ENCODE peak calls at places on chromosomes 5 and 9, in seven cellular contexts. G, D, T, M, Y, C and N are unnamed samples.

GRCh38 chr9:109355564-109356297 is 34.9 kb upstream of the EPB41L4B start:
- DNase-seq in G (no peak), D (no peak), T (no peak), M (no peak), Y (no peak), C (no peak), N (no peak)

GRCh38 chr5:172046613-172047012 is 40.2 kb upstream of the FBXW11 start:
- DNase-seq in G (no peak), D (no peak), T (no peak), M (no peak), Y (no peak), C (no peak), N (no peak)

GRCh38 chr5:73448451-73449136 is at the start of gene FOXD1:
- DNase-seq in G (peak), D (peak), T (peak), M (peak), Y (peak), C (peak), N (peak)

GRCh38 chr9:15622596-15622995 is 69.8 kb downstream of the CCDC171 start:
- DNase-seq in G (peak), D (peak), T (no peak), M (no peak), Y (peak), C (no peak), N (peak)

GRCh38 chr9:135698767-135699166 is 514 bp downstream of the SOHLH1 start:
- DNase-seq in G (no peak), D (no peak), T (no peak), M (no peak), Y (no peak), C (no peak), N (no peak)

GRCh38 chr5:83322273-83322924 is 149.1 kb upstream of the VCAN start:
- DNase-seq in G (no peak), D (no peak), T (no peak), M (no peak), Y (no peak), C (no peak), N (no peak)

GRCh38 chr5:110106750-110107149 is 417.0 kb downstream of the MAN2A1 start:
- DNase-seq in G (no peak), D (no peak), T (no peak), M (no peak), Y (no peak), C (no peak), N (no peak)

GRCh38 chr5:141420855-141421488 is at the start of gene PCDHGA11:
- DNase-seq in G (peak), D (no peak), T (no peak), M (peak), Y (peak), C (peak), N (peak)

GRCh38 chr5:149175346-149176113 is 34.2 kb downstream of the ABLIM3 start:
- DNase-seq in G (peak), D (no peak), T (no peak), M (peak), Y (peak), C (no peak), N (no peak)

GRCh38 chr9:128685022-128685332 is 4.0 kb upstream of the SET start:
- DNase-seq in G (no peak), D (no peak), T (no peak), M (no peak), Y (no peak), C (no peak), N (peak)

GRCh38 chr5:95907740-95908706 is 53.6 kb downstream of the ELL2 start:
- DNase-seq in G (no peak), D (no peak), T (no peak), M (no peak), Y (no peak), C (no peak), N (no peak)

GRCh38 chr5:15463231-15463630 is 36.7 kb upstream of the FBXL7 start:
- DNase-seq in G (peak), D (peak), T (no peak), M (no peak), Y (peak), C (no peak), N (peak)

GRCh38 chr5:134436523-134437339 is 25.1 kb upstream of the CDKN2AIPNL start:
- DNase-seq in G (peak), D (no peak), T (no peak), M (peak), Y (peak), C (peak), N (peak)

GRCh38 chr5:140806834-140807775 is at the start of gene PCDHA4:
- DNase-seq in G (no peak), D (no peak), T (peak), M (no peak), Y (peak), C (peak), N (peak)

GRCh38 chr9:7656648-7657047 is 142.9 kb downstream of the DMAC1 start:
- DNase-seq in G (peak), D (peak), T (no peak), M (no peak), Y (peak), C (no peak), N (no peak)

GRCh38 chr5:1551913-1552312 is 28.2 kb upstream of the LPCAT1 start:
- DNase-seq in G (no peak), D (peak), T (no peak), M (no peak), Y (no peak), C (no peak), N (no peak)

GRCh38 chr5:67094476-67095300 is 101.9 kb downstream of the CD180 start:
- DNase-seq in G (peak), D (no peak), T (no peak), M (no peak), Y (peak), C (no peak), N (peak)

GRCh38 chr5:17143335-17143734 is 74.1 kb upstream of the BASP1 start:
- DNase-seq in G (peak), D (no peak), T (no peak), M (no peak), Y (no peak), C (no peak), N (no peak)

GRCh38 chr5:131171276-131171815 is 602 bp downstream of the LYRM7 start:
- DNase-seq in G (no peak), D (no peak), T (no peak), M (no peak), Y (no peak), C (no peak), N (no peak)

GRCh38 chr9:77678136-77678535 is 30.0 kb upstream of the GNA14 start:
- DNase-seq in G (peak), D (no peak), T (no peak), M (no peak), Y (no peak), C (no peak), N (no peak)

GRCh38 chr5:6712582-6713273 is 504 bp upstream of the TENT4A start:
- DNase-seq in G (peak), D (peak), T (no peak), M (peak), Y (peak), C (peak), N (peak)

GRCh38 chr5:141878186-141878770 is at the start of gene PCDH1:
- DNase-seq in G (no peak), D (no peak), T (no peak), M (no peak), Y (no peak), C (no peak), N (peak)

GRCh38 chr9:130175355-130175754 is 3.2 kb downstream of the NCS1 start:
- DNase-seq in G (no peak), D (no peak), T (no peak), M (no peak), Y (no peak), C (no peak), N (no peak)

GRCh38 chr9:88922091-88922490 is 69.2 kb upstream of the S1PR3 start:
- DNase-seq in G (no peak), D (no peak), T (no peak), M (no peak), Y (no peak), C (no peak), N (no peak)

GRCh38 chr9:109477269-109478203 is 20.6 kb downstream of the PTPN3 start:
- DNase-seq in G (no peak), D (no peak), T (peak), M (peak), Y (no peak), C (no peak), N (no peak)

GRCh38 chr9:112535364-112535763 is 48.7 kb downstream of the KIAA1958 start:
- DNase-seq in G (peak), D (no peak), T (no peak), M (no peak), Y (peak), C (no peak), N (no peak)